ENCODE peak calls at places on chromosomes 7 and 10, in five cellular contexts. One of them, this sample, is unnamed.
A peak's percentile ranks its signal among the peaks of the same experiment; 100 is the strongest.

GRCh38 chr10:78448470-78448869 is 414.8 kb downstream of the RPS24 start:
- DNase-seq in HCT116: no peak
- DNase-seq in skeletal muscle cell: no peak
- DNase-seq in brain microvascular endothelial cell: no peak
- DNase-seq in fibroblast of the aortic adventitia: no peak
- DNase-seq in this sample: no peak

GRCh38 chr10:22669163-22669711 is 45.1 kb downstream of the PIP4K2A start:
- DNase-seq in fibroblast of the aortic adventitia: no peak
- DNase-seq in HCT116: no peak
- DNase-seq in skeletal muscle cell: no peak
- DNase-seq in brain microvascular endothelial cell: no peak
- DNase-seq in this sample: no peak

GRCh38 chr10:107971973-107972372 is 807.5 kb upstream of the SORCS1 start:
- DNase-seq in brain microvascular endothelial cell: no peak
- DNase-seq in skeletal muscle cell: peak; percentile 90
- DNase-seq in HCT116: no peak
- DNase-seq in fibroblast of the aortic adventitia: peak; percentile 55
- DNase-seq in this sample: no peak

GRCh38 chr7:26787696-26788095 is 76.7 kb downstream of the SKAP2 start:
- DNase-seq in fibroblast of the aortic adventitia: no peak
- DNase-seq in skeletal muscle cell: no peak
- DNase-seq in HCT116: no peak
- DNase-seq in brain microvascular endothelial cell: no peak
- DNase-seq in this sample: no peak

GRCh38 chr10:61399386-61399785 is 53.8 kb downstream of the TMEM26 start:
- DNase-seq in skeletal muscle cell: peak; percentile 21
- DNase-seq in fibroblast of the aortic adventitia: peak; percentile 54
- DNase-seq in HCT116: no peak
- DNase-seq in brain microvascular endothelial cell: peak; percentile 45
- DNase-seq in this sample: no peak

GRCh38 chr7:29192811-29193210 is 1.8 kb upstream of the CHN2 start:
- DNase-seq in brain microvascular endothelial cell: no peak
- DNase-seq in HCT116: no peak
- DNase-seq in skeletal muscle cell: no peak
- DNase-seq in fibroblast of the aortic adventitia: no peak
- DNase-seq in this sample: no peak

GRCh38 chr7:19948160-19948559 is 174.7 kb upstream of the TMEM196 start:
- DNase-seq in HCT116: no peak
- DNase-seq in fibroblast of the aortic adventitia: no peak
- DNase-seq in skeletal muscle cell: no peak
- DNase-seq in brain microvascular endothelial cell: no peak
- DNase-seq in this sample: no peak

GRCh38 chr10:130875897-130876472 is 435.5 kb downstream of the TCERG1L start:
- DNase-seq in fibroblast of the aortic adventitia: no peak
- DNase-seq in skeletal muscle cell: no peak
- DNase-seq in brain microvascular endothelial cell: no peak
- DNase-seq in HCT116: no peak
- DNase-seq in this sample: no peak

GRCh38 chr7:98210513-98211220 is 572 bp upstream of the BHLHA15 start:
- DNase-seq in brain microvascular endothelial cell: no peak
- DNase-seq in fibroblast of the aortic adventitia: no peak
- DNase-seq in skeletal muscle cell: no peak
- DNase-seq in HCT116: no peak
- DNase-seq in this sample: no peak

GRCh38 chr10:28087675-28088351 is 88.9 kb upstream of the ODAD2 start:
- DNase-seq in fibroblast of the aortic adventitia: peak; percentile 48
- DNase-seq in brain microvascular endothelial cell: peak; percentile 88
- DNase-seq in skeletal muscle cell: peak; percentile 73
- DNase-seq in HCT116: no peak
- DNase-seq in this sample: no peak

GRCh38 chr10:95841711-95842498 is 65.9 kb upstream of the CC2D2B start:
- DNase-seq in brain microvascular endothelial cell: peak; percentile 74
- DNase-seq in fibroblast of the aortic adventitia: peak; percentile 84
- DNase-seq in HCT116: peak; percentile 50
- DNase-seq in skeletal muscle cell: peak; percentile 19
- DNase-seq in this sample: no peak

GRCh38 chr10:55495555-55495954 is 694.5 kb upstream of the PCDH15 start:
- DNase-seq in fibroblast of the aortic adventitia: no peak
- DNase-seq in skeletal muscle cell: no peak
- DNase-seq in brain microvascular endothelial cell: no peak
- DNase-seq in HCT116: no peak
- DNase-seq in this sample: no peak

GRCh38 chr7:130917669-130918128 is 183.7 kb upstream of the KLF14 start:
- DNase-seq in HCT116: no peak
- DNase-seq in skeletal muscle cell: no peak
- DNase-seq in brain microvascular endothelial cell: no peak
- DNase-seq in fibroblast of the aortic adventitia: no peak
- DNase-seq in this sample: no peak

GRCh38 chr10:124734311-124735166 is 9.6 kb downstream of the FAM53B start:
- DNase-seq in brain microvascular endothelial cell: no peak
- DNase-seq in HCT116: no peak
- DNase-seq in fibroblast of the aortic adventitia: no peak
- DNase-seq in skeletal muscle cell: no peak
- DNase-seq in this sample: no peak

GRCh38 chr10:4780782-4781181 is 45.2 kb upstream of the AKR1E2 start:
- DNase-seq in skeletal muscle cell: no peak
- DNase-seq in fibroblast of the aortic adventitia: peak; percentile 93
- DNase-seq in HCT116: no peak
- DNase-seq in brain microvascular endothelial cell: no peak
- DNase-seq in this sample: no peak

GRCh38 chr10:131448171-131448570 is 136.7 kb upstream of the TCERG1L start:
- DNase-seq in skeletal muscle cell: no peak
- DNase-seq in fibroblast of the aortic adventitia: no peak
- DNase-seq in brain microvascular endothelial cell: no peak
- DNase-seq in HCT116: no peak
- DNase-seq in this sample: no peak

GRCh38 chr10:58952162-58952561 is 224.3 kb upstream of the PHYHIPL start:
- DNase-seq in HCT116: no peak
- DNase-seq in fibroblast of the aortic adventitia: peak; percentile 82
- DNase-seq in brain microvascular endothelial cell: no peak
- DNase-seq in skeletal muscle cell: no peak
- DNase-seq in this sample: no peak
- H3K4me3 ChIP-seq in HCT116: no peak overlapping the region
- H3K4me3 ChIP-seq in fibroblast of the aortic adventitia: no peak overlapping the region
- H3K4me3 ChIP-seq in brain microvascular endothelial cell: no peak overlapping the region
- H3K4me3 ChIP-seq in skeletal muscle cell: no peak overlapping the region
- H3K4me3 ChIP-seq in this sample: no peak overlapping the region

GRCh38 chr10:102121739-102122372 is 1.7 kb upstream of the LDB1 start:
- DNase-seq in HCT116: no peak
- DNase-seq in brain microvascular endothelial cell: no peak
- DNase-seq in skeletal muscle cell: no peak
- DNase-seq in fibroblast of the aortic adventitia: peak; percentile 47
- DNase-seq in this sample: peak; percentile 63
- H3K4me3 ChIP-seq in HCT116: no peak overlapping the region
- H3K4me3 ChIP-seq in brain microvascular endothelial cell: no peak overlapping the region
- H3K4me3 ChIP-seq in skeletal muscle cell: peak overlapping the region; percentile 73
- H3K4me3 ChIP-seq in fibroblast of the aortic adventitia: peak overlapping the region; percentile 87
- H3K4me3 ChIP-seq in this sample: peak overlapping the region; percentile 80

GRCh38 chr7:32943654-32944030 is 13.6 kb upstream of the FKBP9 start:
- DNase-seq in brain microvascular endothelial cell: no peak
- DNase-seq in HCT116: no peak
- DNase-seq in fibroblast of the aortic adventitia: no peak
- DNase-seq in skeletal muscle cell: no peak
- DNase-seq in this sample: no peak

GRCh38 chr7:32941996-32942782 is 15.1 kb upstream of the FKBP9 start:
- DNase-seq in brain microvascular endothelial cell: peak; percentile 14
- DNase-seq in HCT116: no peak
- DNase-seq in skeletal muscle cell: no peak
- DNase-seq in fibroblast of the aortic adventitia: peak; percentile 67
- DNase-seq in this sample: peak; percentile 54

GRCh38 chr7:32937344-32938174 is 19.7 kb upstream of the FKBP9 start:
- DNase-seq in skeletal muscle cell: no peak
- DNase-seq in brain microvascular endothelial cell: no peak
- DNase-seq in fibroblast of the aortic adventitia: peak; percentile 57
- DNase-seq in HCT116: no peak
- DNase-seq in this sample: no peak

GRCh38 chr7:32942783-32943653 is 14.2 kb upstream of the FKBP9 start:
- DNase-seq in fibroblast of the aortic adventitia: peak; percentile 65
- DNase-seq in HCT116: peak; percentile 50
- DNase-seq in brain microvascular endothelial cell: peak; percentile 51
- DNase-seq in skeletal muscle cell: no peak
- DNase-seq in this sample: peak; percentile 48

DNA sequence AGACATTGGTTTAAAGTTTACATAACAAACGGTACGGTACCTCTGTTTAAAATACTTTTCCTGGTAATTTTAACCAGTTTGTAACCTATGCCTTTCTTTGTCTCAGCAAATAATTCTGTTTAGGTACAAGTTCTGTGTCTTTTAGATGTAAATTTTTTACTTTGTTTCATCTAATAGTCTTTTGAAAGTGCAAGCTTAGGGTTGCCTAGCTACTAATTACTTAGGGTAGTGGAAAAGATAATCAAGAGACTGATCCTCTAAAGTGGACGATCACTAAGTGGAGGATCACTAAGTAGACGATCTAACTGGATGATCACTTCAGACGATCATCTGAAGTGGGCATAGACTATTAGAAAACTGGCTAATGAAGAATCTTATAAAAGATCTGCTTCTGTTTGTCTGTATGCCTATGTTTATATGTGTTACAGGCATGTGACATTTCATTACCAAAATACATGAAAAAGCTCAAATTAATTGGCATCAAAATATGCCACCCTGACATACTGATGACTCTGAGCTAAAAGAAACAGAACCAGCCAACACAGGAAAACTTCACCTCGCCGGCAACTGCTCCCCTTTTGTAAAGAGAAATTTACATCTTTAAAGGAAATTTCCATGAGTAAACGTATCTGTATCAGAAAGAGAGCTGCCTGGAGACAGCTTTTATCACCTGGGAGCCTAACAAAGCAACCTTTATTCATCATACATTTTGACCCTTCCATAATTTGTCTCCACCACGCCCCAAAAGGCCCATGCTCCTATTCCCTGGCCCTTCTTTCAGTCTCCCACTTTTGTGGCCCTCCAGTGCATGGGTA is 15.9 kb upstream of the FKBP9 start:
- DNase-seq in fibroblast of the aortic adventitia: no peak
- DNase-seq in HCT116: no peak
- DNase-seq in skeletal muscle cell: no peak
- DNase-seq in brain microvascular endothelial cell: no peak
- DNase-seq in this sample: no peak
- H3K4me3 ChIP-seq in fibroblast of the aortic adventitia: peak overlapping the region; percentile 83
- H3K4me3 ChIP-seq in HCT116: peak overlapping the region; percentile 79
- H3K4me3 ChIP-seq in skeletal muscle cell: peak overlapping the region; percentile 82
- H3K4me3 ChIP-seq in brain microvascular endothelial cell: peak overlapping the region; percentile 80
- H3K4me3 ChIP-seq in this sample: peak overlapping the region; percentile 86

GRCh38 chr7:93117327-93117726 is 452 bp downstream of the SAMD9 start:
- DNase-seq in skeletal muscle cell: no peak
- DNase-seq in fibroblast of the aortic adventitia: no peak
- DNase-seq in HCT116: no peak
- DNase-seq in brain microvascular endothelial cell: no peak
- DNase-seq in this sample: no peak
- H3K4me3 ChIP-seq in skeletal muscle cell: peak overlapping the region; percentile 45
- H3K4me3 ChIP-seq in fibroblast of the aortic adventitia: peak overlapping the region; percentile 58
- H3K4me3 ChIP-seq in HCT116: peak overlapping the region; percentile 44
- H3K4me3 ChIP-seq in brain microvascular endothelial cell: peak overlapping the region; percentile 45
- H3K4me3 ChIP-seq in this sample: peak overlapping the region; percentile 40

GRCh38 chr10:71836594-71836970 is 14.5 kb downstream of the PSAP start:
- DNase-seq in HCT116: no peak
- DNase-seq in skeletal muscle cell: no peak
- DNase-seq in brain microvascular endothelial cell: peak; percentile 36
- DNase-seq in fibroblast of the aortic adventitia: peak; percentile 44
- DNase-seq in this sample: no peak

GRCh38 chr10:71833451-71834342 is 17.4 kb downstream of the PSAP start:
- DNase-seq in HCT116: no peak
- DNase-seq in skeletal muscle cell: no peak
- DNase-seq in brain microvascular endothelial cell: no peak
- DNase-seq in fibroblast of the aortic adventitia: no peak
- DNase-seq in this sample: no peak

GRCh38 chr10:71834343-71834674 is 16.7 kb downstream of the PSAP start:
- DNase-seq in fibroblast of the aortic adventitia: no peak
- DNase-seq in skeletal muscle cell: no peak
- DNase-seq in HCT116: no peak
- DNase-seq in brain microvascular endothelial cell: no peak
- DNase-seq in this sample: no peak

GRCh38 chr10:71837085-71837827 is 13.8 kb downstream of the PSAP start:
- DNase-seq in fibroblast of the aortic adventitia: no peak
- DNase-seq in skeletal muscle cell: no peak
- DNase-seq in brain microvascular endothelial cell: no peak
- DNase-seq in HCT116: no peak
- DNase-seq in this sample: no peak

DNA sequence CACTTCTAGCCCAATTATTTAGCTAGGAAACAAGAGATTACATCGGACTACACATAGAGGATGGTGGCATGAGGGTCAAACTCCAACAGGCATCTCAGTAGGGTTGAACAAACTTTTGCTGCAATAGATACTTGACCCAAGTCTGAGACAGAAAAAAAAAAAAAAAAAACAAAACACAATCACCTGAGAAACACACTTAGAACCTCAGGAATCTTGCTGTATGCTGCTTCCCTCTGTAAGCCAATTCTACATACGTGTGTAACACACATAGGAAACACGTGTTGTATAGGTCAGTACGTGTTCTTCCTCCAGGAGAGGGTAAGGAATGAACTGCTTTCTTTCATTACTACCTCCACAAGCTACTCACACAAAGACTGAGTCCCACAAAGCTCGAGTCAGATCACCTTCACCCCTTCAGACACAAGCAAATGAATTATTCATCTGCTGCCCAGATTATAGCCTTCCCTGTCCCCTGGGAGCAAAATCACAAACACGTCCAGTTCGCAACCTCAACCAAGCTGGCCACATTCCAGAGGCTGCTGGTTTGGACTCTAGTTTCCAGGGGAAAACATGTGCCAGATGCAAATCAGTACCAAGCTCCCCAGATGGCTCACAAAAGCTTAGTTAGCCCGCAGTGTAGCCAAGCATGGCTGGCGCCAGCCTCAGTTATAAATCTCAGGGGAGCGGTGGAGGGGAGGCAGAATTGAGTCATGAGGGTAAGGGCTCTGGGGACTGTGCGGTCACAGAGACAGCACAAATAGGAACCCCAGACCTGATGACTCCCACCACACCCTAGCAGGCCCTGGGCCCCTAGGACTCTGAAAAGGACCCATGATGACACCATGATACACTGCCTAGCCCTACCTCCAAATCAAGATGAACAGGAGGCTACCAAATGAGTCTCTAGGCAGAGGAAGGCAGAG is 15.1 kb downstream of the PSAP start:
- DNase-seq in HCT116: no peak
- DNase-seq in skeletal muscle cell: peak; percentile 89
- DNase-seq in fibroblast of the aortic adventitia: peak; percentile 97
- DNase-seq in brain microvascular endothelial cell: peak; percentile 77
- DNase-seq in this sample: no peak
- H3K4me3 ChIP-seq in HCT116: no peak overlapping the region
- H3K4me3 ChIP-seq in skeletal muscle cell: no peak overlapping the region
- H3K4me3 ChIP-seq in fibroblast of the aortic adventitia: no peak overlapping the region
- H3K4me3 ChIP-seq in brain microvascular endothelial cell: no peak overlapping the region
- H3K4me3 ChIP-seq in this sample: peak overlapping the region; percentile 8

This sample was measured in breast epithelium.